ENCODE peak calls at places on chromosomes 11 and 22, in ten cellular contexts. S, H, C, X, O, Y, P, N, G and D are unnamed samples.

GRCh38 chr11:129373489-129373953 is 2.1 kb upstream of the BARX2 start:
- DNase-seq in S (no peak), H (no peak), C (no peak), X (peak), O (peak), Y (no peak), P (no peak), N (no peak), G (peak), D (no peak)

GRCh38 chr11:1887451-1888346 is 4.0 kb downstream of the PRR33 start:
- DNase-seq in S (no peak), H (no peak), C (no peak), X (no peak), O (no peak), Y (no peak), P (no peak), N (no peak), G (no peak), D (no peak)

GRCh38 chr11:3074912-3075589 is 17.8 kb upstream of the CARS1 start:
- DNase-seq in S (no peak), H (no peak), C (no peak), X (no peak), O (no peak), Y (no peak), P (no peak), N (peak), G (no peak), D (peak)

GRCh38 chr11:70507466-70508230 is 109.3 kb downstream of the CTTN start:
- DNase-seq in S (no peak), H (no peak), C (no peak), X (no peak), O (no peak), Y (no peak), P (no peak), N (no peak), G (no peak), D (no peak)

GRCh38 chr11:129458756-129459535 is 83.3 kb downstream of the BARX2 start:
- DNase-seq in S (no peak), H (no peak), C (no peak), X (no peak), O (no peak), Y (no peak), P (no peak), N (no peak), G (no peak), D (peak)

GRCh38 chr11:1308745-1309497 is 511 bp downstream of the TOLLIP start:
- DNase-seq in S (no peak), H (no peak), C (no peak), X (no peak), O (no peak), Y (no peak), P (no peak), N (no peak), G (peak), D (no peak)

GRCh38 chr11:118366287-118366686 is 6.9 kb downstream of the UBE4A start:
- DNase-seq in S (no peak), H (no peak), C (no peak), X (no peak), O (no peak), Y (no peak), P (no peak), N (no peak), G (no peak), D (no peak)

GRCh38 chr11:63813563-63814382 is 517 bp downstream of the SPINDOC start:
- DNase-seq in S (no peak), H (no peak), C (peak), X (peak), O (peak), Y (peak), P (no peak), N (peak), G (peak), D (peak)

GRCh38 chr11:7936615-7937014 is 4.9 kb downstream of the OR10A3 start:
- DNase-seq in S (no peak), H (no peak), C (peak), X (no peak), O (no peak), Y (no peak), P (no peak), N (no peak), G (no peak), D (peak)

GRCh38 chr11:81476345-81476744 is 1257.3 kb downstream of the FAM181B start:
- DNase-seq in S (no peak), H (no peak), C (no peak), X (no peak), O (no peak), Y (no peak), P (no peak), N (no peak), G (no peak), D (no peak)

GRCh38 chr22:31055322-31056159 is 25.6 kb upstream of the SMTN start:
- DNase-seq in S (peak), H (peak), C (peak), X (peak), O (peak), Y (peak), P (no peak), N (peak), G (peak), D (peak)

GRCh38 chr11:92657226-92657625 is 312.2 kb upstream of the MTNR1B start:
- DNase-seq in S (no peak), H (no peak), C (no peak), X (no peak), O (no peak), Y (no peak), P (no peak), N (no peak), G (no peak), D (no peak)

GRCh38 chr22:24975813-24976341 is 23.4 kb downstream of the KIAA1671 start:
- DNase-seq in S (no peak), H (no peak), C (no peak), X (no peak), O (peak), Y (no peak), P (no peak), N (no peak), G (no peak), D (no peak)

DNA sequence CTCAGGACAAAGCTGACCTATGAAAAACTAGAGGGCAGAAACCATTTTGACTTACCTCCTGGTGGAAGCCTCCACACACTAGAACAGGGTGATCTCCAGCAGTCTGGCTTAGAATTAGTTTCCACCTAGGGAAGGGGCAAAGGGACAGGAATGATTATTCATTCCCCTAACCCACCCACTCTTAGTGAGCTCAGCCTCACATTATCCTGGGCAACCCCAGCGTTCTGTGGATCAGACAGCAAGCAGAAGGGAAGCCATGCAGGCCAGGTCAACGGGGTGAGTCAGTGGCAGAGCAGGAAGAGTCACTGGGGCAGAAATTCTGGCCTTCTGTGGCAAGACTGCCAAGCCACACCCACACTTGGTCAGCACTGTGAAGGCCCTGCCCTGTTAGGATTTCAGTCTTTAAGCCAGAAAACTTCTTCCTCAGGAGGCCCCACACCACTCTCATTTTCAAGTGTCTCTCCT is 10.5 kb downstream of the NUMA1 start:
- DNase-seq in S (peak), H (no peak), C (peak), X (peak), O (peak), Y (peak), P (peak), N (peak), G (peak), D (peak)
- H3K9ac ChIP-seq in S (no peak), H (no peak), C (peak), X (peak), O (peak), Y (no peak), P (peak), N (peak), G (no peak), D (peak)

GRCh38 chr11:46288451-46288850 is 11.0 kb downstream of the CREB3L1 start:
- DNase-seq in S (no peak), H (no peak), C (no peak), X (no peak), O (no peak), Y (no peak), P (no peak), N (no peak), G (no peak), D (no peak)

GRCh38 chr11:46290021-46290420 is 12.6 kb downstream of the CREB3L1 start:
- DNase-seq in S (no peak), H (no peak), C (no peak), X (no peak), O (no peak), Y (no peak), P (no peak), N (no peak), G (no peak), D (no peak)

GRCh38 chr11:46285594-46286033 is 8.2 kb downstream of the CREB3L1 start:
- DNase-seq in S (no peak), H (no peak), C (no peak), X (no peak), O (no peak), Y (no peak), P (no peak), N (no peak), G (peak), D (no peak)

GRCh38 chr11:46285173-46285572 is 7.7 kb downstream of the CREB3L1 start:
- DNase-seq in S (no peak), H (no peak), C (no peak), X (no peak), O (no peak), Y (no peak), P (no peak), N (no peak), G (peak), D (no peak)

DNA sequence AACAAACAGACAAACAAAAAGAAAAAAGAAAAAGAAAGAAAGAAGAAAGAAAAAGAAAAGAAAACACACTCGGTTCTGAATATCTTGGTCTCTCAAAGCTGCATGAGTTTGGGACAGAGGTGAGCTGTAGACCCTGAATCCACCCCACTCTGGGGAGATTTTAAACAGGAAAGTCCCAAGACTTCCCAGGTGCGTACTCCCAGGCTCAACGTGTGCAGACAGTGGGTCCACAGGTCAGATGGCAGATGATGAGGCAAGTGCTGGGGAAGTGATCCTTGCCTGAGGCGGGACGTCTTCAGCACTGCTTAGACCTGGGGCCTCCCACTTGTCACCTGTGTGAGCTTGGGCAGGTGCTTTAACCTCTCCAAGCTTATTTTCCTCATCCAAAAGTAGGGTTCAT is 9.3 kb downstream of the CREB3L1 start:
- DNase-seq in S (no peak), H (no peak), C (no peak), X (no peak), O (no peak), Y (no peak), P (no peak), N (no peak), G (no peak), D (no peak)
- H3K9ac ChIP-seq in S (no peak), H (no peak), C (no peak), X (no peak), O (no peak), Y (no peak), P (no peak), N (no peak), G (no peak), D (no peak)

GRCh38 chr11:14290422-14290821 is 68.6 kb downstream of the RRAS2 start:
- DNase-seq in S (no peak), H (no peak), C (no peak), X (peak), O (peak), Y (no peak), P (no peak), N (no peak), G (no peak), D (no peak)

DNA sequence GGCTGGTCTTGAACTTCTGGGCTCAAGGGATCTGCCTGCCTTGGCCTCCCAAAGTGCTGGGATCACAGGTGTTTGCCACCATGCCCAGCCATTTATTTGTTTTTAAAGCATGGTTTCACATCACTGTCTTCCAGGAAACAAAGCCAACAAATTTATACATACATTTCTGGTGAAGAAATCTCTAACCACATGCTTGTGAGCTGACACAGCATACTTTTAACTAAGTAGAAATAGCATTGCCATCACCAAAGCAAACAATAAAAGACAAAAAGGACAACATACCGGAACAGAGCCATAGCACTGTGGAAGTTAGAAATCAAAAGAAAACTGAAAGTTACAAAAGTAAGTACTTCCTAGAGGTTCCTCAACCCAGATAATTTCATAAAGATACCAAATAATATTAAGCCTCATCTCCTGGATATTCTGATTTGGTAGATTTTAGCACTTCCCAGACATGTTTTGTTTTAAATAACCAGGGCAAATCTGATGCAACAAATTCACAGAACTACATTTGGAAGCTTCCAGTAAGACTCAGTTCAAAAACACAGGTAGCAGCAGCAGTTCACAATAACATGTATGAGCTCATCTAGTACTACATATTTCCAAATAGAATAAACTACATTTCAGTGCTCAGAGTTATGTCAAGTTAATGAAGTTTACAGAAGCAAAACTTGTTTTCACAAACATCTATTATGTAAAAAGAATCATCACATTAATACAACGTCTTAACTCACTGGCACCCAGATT is 70.6 kb downstream of the RRAS2 start:
- DNase-seq in S (no peak), H (no peak), C (no peak), X (no peak), O (no peak), Y (no peak), P (no peak), N (no peak), G (peak), D (no peak)
- H3K9ac ChIP-seq in S (no peak), H (no peak), C (no peak), X (no peak), O (no peak), Y (no peak), P (no peak), N (no peak), G (peak), D (no peak)

GRCh38 chr22:50341977-50342650 is 1.0 kb upstream of the PPP6R2 start:
- DNase-seq in S (peak), H (peak), C (peak), X (peak), O (peak), Y (peak), P (peak), N (peak), G (peak), D (peak)
- H3K9ac ChIP-seq in S (no peak), H (peak), C (no peak), X (peak), O (no peak), Y (peak), P (peak), N (peak), G (no peak), D (peak)

DNA sequence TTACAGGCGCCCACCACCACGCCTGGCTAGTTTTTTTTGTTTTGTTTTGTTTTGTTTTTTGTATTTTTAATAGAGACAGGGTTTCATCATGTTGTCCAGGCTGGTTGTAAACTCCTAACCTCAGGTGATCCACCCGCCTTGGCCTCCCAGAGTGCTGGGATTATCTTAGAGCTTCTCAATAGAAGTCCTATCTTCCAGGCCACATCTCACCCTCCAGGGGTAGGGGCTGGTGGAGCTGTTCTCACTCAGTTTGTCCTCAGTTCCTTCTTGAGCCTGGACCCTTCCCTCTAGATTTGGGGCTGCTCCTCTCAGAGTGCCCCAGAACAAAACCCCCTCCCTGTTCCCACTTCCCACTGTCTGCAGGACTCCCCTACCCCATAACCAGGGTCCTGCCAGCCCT is 31.3 kb downstream of the BCR start:
- DNase-seq in S (no peak), H (no peak), C (no peak), X (no peak), O (no peak), Y (no peak), P (no peak), N (no peak), G (no peak), D (no peak)
- H3K9ac ChIP-seq in S (no peak), H (no peak), C (no peak), X (no peak), O (no peak), Y (no peak), P (no peak), N (no peak), G (no peak), D (no peak)

DNA sequence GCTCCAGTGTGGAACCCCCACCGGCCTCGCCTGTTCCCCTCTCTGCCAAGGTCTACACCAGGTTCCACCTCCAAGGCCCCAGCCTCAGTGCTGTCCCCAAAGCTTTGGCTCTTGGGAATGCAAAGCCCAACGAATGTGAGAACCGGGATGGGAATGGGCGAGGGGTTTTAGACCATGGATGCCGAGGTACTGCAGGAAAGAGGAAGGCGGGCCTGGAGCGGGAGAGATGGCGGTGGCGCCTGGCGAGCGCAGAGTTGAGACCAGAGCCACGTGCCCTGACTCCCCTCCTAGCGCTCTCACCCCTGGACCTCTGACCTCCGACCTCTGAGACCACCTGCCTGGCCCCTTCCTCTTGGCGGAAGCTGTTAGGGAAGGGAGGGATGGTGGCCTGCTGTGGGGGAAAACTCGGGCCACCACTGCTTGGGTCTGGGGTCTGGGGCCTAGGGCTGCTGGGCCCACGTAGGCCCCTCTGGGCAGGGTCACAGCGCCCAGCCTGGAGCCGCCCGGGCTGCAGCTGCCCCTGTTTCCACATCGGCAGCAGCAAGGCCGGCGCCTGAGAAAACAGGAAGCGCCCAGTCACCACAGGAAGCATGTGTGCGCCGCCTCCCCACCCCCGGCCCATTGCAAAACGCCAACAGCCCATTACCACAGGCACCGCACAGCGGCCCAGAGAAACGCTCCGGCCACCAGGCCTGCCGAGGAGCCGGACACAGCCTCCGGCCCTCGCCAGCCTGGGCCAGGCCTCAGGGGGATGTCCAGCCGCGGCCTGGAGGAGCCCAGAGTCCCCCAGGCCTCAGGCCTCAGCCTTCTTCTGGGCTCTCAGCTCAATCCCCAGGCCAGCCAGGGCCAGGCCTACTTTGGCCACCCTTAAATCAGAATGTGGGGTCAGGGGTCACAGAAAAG is 13.8 kb upstream of the SLC39A13 start:
- DNase-seq in S (peak), H (no peak), C (no peak), X (no peak), O (peak), Y (peak), P (no peak), N (peak), G (no peak), D (no peak)
- H3K9ac ChIP-seq in S (no peak), H (no peak), C (no peak), X (no peak), O (no peak), Y (no peak), P (no peak), N (peak), G (peak), D (peak)

GRCh38 chr11:15308840-15309239 is 194.1 kb downstream of the INSC start:
- DNase-seq in S (no peak), H (no peak), C (no peak), X (no peak), O (no peak), Y (no peak), P (no peak), N (no peak), G (no peak), D (no peak)
- H3K9ac ChIP-seq in S (no peak), H (no peak), C (no peak), X (no peak), O (no peak), Y (no peak), P (no peak), N (no peak), G (no peak), D (no peak)

DNA sequence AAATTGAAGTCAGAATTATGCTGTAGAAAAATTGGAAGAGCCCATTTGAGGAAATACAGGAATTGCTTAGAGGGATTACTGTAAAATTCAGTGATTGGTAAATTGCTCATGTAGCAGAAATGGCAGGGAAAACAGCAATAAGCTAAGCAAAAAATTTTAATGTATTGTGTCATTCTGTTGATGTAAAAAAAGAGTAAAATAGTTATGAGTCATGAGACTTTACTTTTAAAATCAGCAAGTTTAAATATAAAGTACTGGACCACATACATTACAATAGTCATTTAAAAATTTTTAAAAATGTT is 10.4 kb downstream of the PDHX start:
- DNase-seq in S (no peak), H (no peak), C (peak), X (no peak), O (no peak), Y (no peak), P (no peak), N (no peak), G (peak), D (no peak)
- H3K9ac ChIP-seq in S (no peak), H (no peak), C (no peak), X (no peak), O (no peak), Y (no peak), P (no peak), N (no peak), G (no peak), D (no peak)